ENCODE peak calls at places on chromosomes 13 and 19, in five cellular contexts. Q is ecto neural progenitor cell, A is WTC11, R is cardiac muscle cell, B is T follicular helper cell. E is an unnamed sample.

GRCh38 chr13:97226788-97227627 is 4.9 kb downstream of the MBNL2 start:
- DNase-seq in Q (no peak), R (no peak), B (peak; percentile 32), A (no peak), E (peak; percentile 38)

GRCh38 chr13:48160879-48161278 is 66.0 kb upstream of the MED4 start:
- DNase-seq in R (no peak), B (no peak), Q (no peak), A (no peak), E (no peak)

GRCh38 chr13:84439108-84439507 is 556.8 kb upstream of the SLITRK1 start:
- DNase-seq in A (no peak), Q (no peak), R (no peak), B (no peak), E (no peak)

GRCh38 chr13:78601886-78602560 is 1.3 kb downstream of the POU4F1 start:
- DNase-seq in Q (peak; percentile 55), B (no peak), R (no peak), A (no peak), E (no peak)

GRCh38 chr13:44109986-44110640 is 230.4 kb downstream of the LACC1 start:
- DNase-seq in A (no peak), R (no peak), B (no peak), Q (no peak), E (no peak)

GRCh38 chr13:31923134-31923763 is 108.3 kb upstream of the FRY start:
- DNase-seq in A (no peak), Q (no peak), R (peak; percentile 8), B (no peak), E (no peak)

GRCh38 chr19:23528376-23528775 is 133.1 kb upstream of the ZNF91 start:
- DNase-seq in Q (no peak), A (no peak), R (no peak), B (no peak), E (no peak)

GRCh38 chr19:29844891-29845575 is 33.2 kb downstream of the CCNE1 start:
- DNase-seq in A (peak; percentile 93), Q (peak; percentile 97), B (peak; percentile 94), R (peak; percentile 97), E (peak; percentile 93)

GRCh38 chr13:27465611-27466010 is 15.2 kb upstream of the MTIF3 start:
- DNase-seq in R (no peak), A (no peak), B (no peak), Q (no peak), E (no peak)

GRCh38 chr19:10074153-10074552 is 12.0 kb upstream of the SHFL start:
- DNase-seq in A (no peak), R (no peak), Q (no peak), B (peak; percentile 34), E (peak; percentile 44)

GRCh38 chr13:36920612-36921185 is 661 bp upstream of the SMAD9 start:
- DNase-seq in A (no peak), Q (no peak), R (peak; percentile 36), B (no peak), E (no peak)

GRCh38 chr13:93309886-93310520 is 83.4 kb downstream of the GPC6 start:
- DNase-seq in Q (no peak), B (no peak), A (no peak), R (peak; percentile 27), E (no peak)

GRCh38 chr19:3368848-3369336 is 2.5 kb downstream of the NFIC start:
- DNase-seq in Q (no peak), B (no peak), A (no peak), R (no peak), E (no peak)

GRCh38 chr19:38676023-38676877 is 28.8 kb downstream of the ACTN4 start:
- DNase-seq in B (no peak), A (no peak), Q (no peak), R (no peak), E (no peak)

GRCh38 chr19:17796013-17796837 is 1.3 kb downstream of the B3GNT3 start:
- DNase-seq in Q (no peak), R (no peak), B (no peak), A (no peak), E (no peak)

GRCh38 chr19:4575267-4575793 is 15.8 kb upstream of the SEMA6B start:
- DNase-seq in B (no peak), A (peak; percentile 60), R (peak; percentile 49), Q (no peak), E (no peak)

GRCh38 chr19:2661615-2662014 is 40.9 kb downstream of the GNG7 start:
- DNase-seq in B (no peak), Q (no peak), A (peak; percentile 46), R (no peak), E (no peak)

GRCh38 chr13:26442541-26442940 is 114.9 kb upstream of the WASF3 start:
- DNase-seq in R (no peak), B (no peak), A (no peak), Q (no peak), E (no peak)

GRCh38 chr13:59710416-59710815 is 453.3 kb downstream of the DIAPH3 start:
- DNase-seq in R (no peak), B (no peak), A (no peak), Q (no peak), E (no peak)

GRCh38 chr13:72565893-72566292 is 161.5 kb downstream of the MZT1 start:
- DNase-seq in R (peak; percentile 68), A (no peak), Q (no peak), B (no peak), E (no peak)

GRCh38 chr13:114199961-114200672 is 21.1 kb downstream of the CFAP97D2 start:
- DNase-seq in B (no peak), R (no peak), A (no peak), Q (peak; percentile 28), E (no peak)

GRCh38 chr13:99280166-99280565 is 22.0 kb upstream of the GPR18 start:
- DNase-seq in Q (no peak), B (no peak), A (no peak), R (no peak), E (no peak)

GRCh38 chr13:24982333-24982999 is 113.5 kb upstream of the PABPC3 start:
- DNase-seq in Q (no peak), R (no peak), B (no peak), A (no peak), E (no peak)

GRCh38 chr13:114283581-114283980 is 2.2 kb downstream of the UPF3A start:
- DNase-seq in B (no peak), A (no peak), Q (no peak), R (peak; percentile 13), E (no peak)

GRCh38 chr13:97758317-97758716 is 195.2 kb upstream of the IPO5 start:
- DNase-seq in Q (no peak), B (no peak), A (no peak), R (no peak), E (no peak)

GRCh38 chr13:33472446-33472845 is 186.9 kb upstream of the STARD13 start:
- DNase-seq in A (no peak), B (no peak), R (no peak), Q (no peak), E (no peak)

GRCh38 chr19:12834976-12835757 is 788 bp upstream of the RTBDN start:
- DNase-seq in B (no peak), R (peak; percentile 40), A (peak; percentile 74), Q (peak; percentile 67), E (no peak)

GRCh38 chr13:71674776-71675352 is 192.1 kb downstream of the DACH1 start:
- DNase-seq in A (peak; percentile 36), R (no peak), Q (no peak), B (no peak), E (no peak)

GRCh38 chr19:50969413-50969760 is at the start of gene KLK6:
- DNase-seq in A (no peak), B (no peak), R (no peak), Q (no peak), E (no peak)

GRCh38 chr19:48672994-48673393 is at the start of gene NTN5:
- DNase-seq in B (no peak), Q (no peak), R (no peak), A (peak; percentile 25), E (no peak)

GRCh38 chr19:17294051-17294891 is 9.0 kb downstream of the ABHD8 start:
- DNase-seq in B (peak; percentile 24), A (peak; percentile 91), Q (peak; percentile 86), R (peak; percentile 22), E (no peak)

GRCh38 chr13:95677564-95678386 is 836 bp downstream of the DNAJC3 start:
- DNase-seq in B (no peak), Q (no peak), R (peak; percentile 14), A (peak; percentile 43), E (no peak)

GRCh38 chr19:19866599-19867248 is 1.0 kb downstream of the ZNF253 start:
- DNase-seq in Q (peak; percentile 84), B (peak; percentile 27), A (peak; percentile 76), R (peak; percentile 73), E (peak; percentile 39)

E was measured in effector CD4-positive, alpha-beta T cell.